ENCODE peak calls at places on chromosomes 6 and 20, in seven cellular contexts. One of them, this sample, is unnamed.

GRCh38 chr6:129844118-129844891 is 16.8 kb downstream of the TMEM244 start:
- DNase-seq in BE2C: no peak
- DNase-seq in stomach: no peak
- DNase-seq in keratinocyte: peak; percentile 52
- DNase-seq in mesenchymal stem cell: peak; percentile 66
- DNase-seq in left ventricle myocardium inferior: no peak
- DNase-seq in uterus: no peak
- DNase-seq in this sample: no peak

GRCh38 chr20:32792316-32792715 is 27.4 kb upstream of the MAPRE1 start:
- DNase-seq in BE2C: no peak
- DNase-seq in stomach: no peak
- DNase-seq in keratinocyte: no peak
- DNase-seq in mesenchymal stem cell: peak; percentile 10
- DNase-seq in left ventricle myocardium inferior: no peak
- DNase-seq in uterus: no peak
- DNase-seq in this sample: no peak

GRCh38 chr6:30450908-30451818 is 38.1 kb upstream of the HLA-E start:
- DNase-seq in BE2C: no peak
- DNase-seq in stomach: peak; percentile 35
- DNase-seq in keratinocyte: no peak
- DNase-seq in mesenchymal stem cell: peak; percentile 45
- DNase-seq in left ventricle myocardium inferior: peak; percentile 44
- DNase-seq in uterus: no peak
- DNase-seq in this sample: peak; percentile 65

GRCh38 chr6:14673201-14673600 is 555.6 kb downstream of the CD83 start:
- DNase-seq in BE2C: no peak
- DNase-seq in stomach: no peak
- DNase-seq in keratinocyte: no peak
- DNase-seq in mesenchymal stem cell: peak; percentile 68
- DNase-seq in left ventricle myocardium inferior: no peak
- DNase-seq in uterus: no peak
- DNase-seq in this sample: no peak

GRCh38 chr6:57063847-57064246 is 17.4 kb downstream of the KIAA1586 start:
- DNase-seq in BE2C: no peak
- DNase-seq in stomach: no peak
- DNase-seq in keratinocyte: no peak
- DNase-seq in mesenchymal stem cell: no peak
- DNase-seq in left ventricle myocardium inferior: no peak
- DNase-seq in uterus: no peak
- DNase-seq in this sample: no peak

GRCh38 chr20:56809668-56810067 is 180.6 kb downstream of the TFAP2C start:
- DNase-seq in BE2C: no peak
- DNase-seq in stomach: no peak
- DNase-seq in keratinocyte: no peak
- DNase-seq in mesenchymal stem cell: no peak
- DNase-seq in left ventricle myocardium inferior: no peak
- DNase-seq in uterus: no peak
- DNase-seq in this sample: no peak

GRCh38 chr6:111771629-111772028 is 101.6 kb downstream of the FYN start:
- DNase-seq in BE2C: no peak
- DNase-seq in stomach: no peak
- DNase-seq in keratinocyte: no peak
- DNase-seq in mesenchymal stem cell: no peak
- DNase-seq in left ventricle myocardium inferior: no peak
- DNase-seq in uterus: no peak
- DNase-seq in this sample: no peak

GRCh38 chr6:118280210-118280609 is 267.9 kb upstream of the PLN start:
- DNase-seq in BE2C: no peak
- DNase-seq in stomach: no peak
- DNase-seq in keratinocyte: no peak
- DNase-seq in mesenchymal stem cell: peak; percentile 35
- DNase-seq in left ventricle myocardium inferior: no peak
- DNase-seq in uterus: no peak
- DNase-seq in this sample: no peak

GRCh38 chr20:34410331-34410730 is 47.3 kb downstream of the ITCH start:
- DNase-seq in BE2C: no peak
- DNase-seq in stomach: no peak
- DNase-seq in keratinocyte: no peak
- DNase-seq in mesenchymal stem cell: no peak
- DNase-seq in left ventricle myocardium inferior: no peak
- DNase-seq in uterus: no peak
- DNase-seq in this sample: no peak

GRCh38 chr6:34536251-34536958 is 19.7 kb downstream of the SPDEF start:
- DNase-seq in BE2C: peak; percentile 28
- DNase-seq in stomach: peak; percentile 90
- DNase-seq in keratinocyte: no peak
- DNase-seq in mesenchymal stem cell: no peak
- DNase-seq in left ventricle myocardium inferior: no peak
- DNase-seq in uterus: no peak
- DNase-seq in this sample: peak; percentile 57

GRCh38 chr6:98648211-98648914 is 186.0 kb upstream of the POU3F2 start:
- DNase-seq in BE2C: no peak
- DNase-seq in stomach: no peak
- DNase-seq in keratinocyte: no peak
- DNase-seq in mesenchymal stem cell: no peak
- DNase-seq in left ventricle myocardium inferior: no peak
- DNase-seq in uterus: no peak
- DNase-seq in this sample: no peak

GRCh38 chr20:47127986-47128385 is 228.5 kb downstream of the ZMYND8 start:
- DNase-seq in BE2C: no peak
- DNase-seq in stomach: peak; percentile 43
- DNase-seq in keratinocyte: no peak
- DNase-seq in mesenchymal stem cell: no peak
- DNase-seq in left ventricle myocardium inferior: no peak
- DNase-seq in uterus: no peak
- DNase-seq in this sample: no peak

GRCh38 chr20:47126709-47127108 is 229.8 kb downstream of the ZMYND8 start:
- DNase-seq in BE2C: no peak
- DNase-seq in stomach: no peak
- DNase-seq in keratinocyte: no peak
- DNase-seq in mesenchymal stem cell: peak; percentile 27
- DNase-seq in left ventricle myocardium inferior: no peak
- DNase-seq in uterus: no peak
- DNase-seq in this sample: no peak

GRCh38 chr20:47124235-47124717 is 229.6 kb downstream of the EYA2 start:
- DNase-seq in BE2C: no peak
- DNase-seq in stomach: no peak
- DNase-seq in keratinocyte: peak; percentile 70
- DNase-seq in mesenchymal stem cell: no peak
- DNase-seq in left ventricle myocardium inferior: no peak
- DNase-seq in uterus: no peak
- DNase-seq in this sample: peak; percentile 50

GRCh38 chr20:47126374-47126705 is 230.2 kb downstream of the ZMYND8 start:
- DNase-seq in BE2C: no peak
- DNase-seq in stomach: no peak
- DNase-seq in keratinocyte: no peak
- DNase-seq in mesenchymal stem cell: peak; percentile 11
- DNase-seq in left ventricle myocardium inferior: no peak
- DNase-seq in uterus: no peak
- DNase-seq in this sample: no peak

DNA sequence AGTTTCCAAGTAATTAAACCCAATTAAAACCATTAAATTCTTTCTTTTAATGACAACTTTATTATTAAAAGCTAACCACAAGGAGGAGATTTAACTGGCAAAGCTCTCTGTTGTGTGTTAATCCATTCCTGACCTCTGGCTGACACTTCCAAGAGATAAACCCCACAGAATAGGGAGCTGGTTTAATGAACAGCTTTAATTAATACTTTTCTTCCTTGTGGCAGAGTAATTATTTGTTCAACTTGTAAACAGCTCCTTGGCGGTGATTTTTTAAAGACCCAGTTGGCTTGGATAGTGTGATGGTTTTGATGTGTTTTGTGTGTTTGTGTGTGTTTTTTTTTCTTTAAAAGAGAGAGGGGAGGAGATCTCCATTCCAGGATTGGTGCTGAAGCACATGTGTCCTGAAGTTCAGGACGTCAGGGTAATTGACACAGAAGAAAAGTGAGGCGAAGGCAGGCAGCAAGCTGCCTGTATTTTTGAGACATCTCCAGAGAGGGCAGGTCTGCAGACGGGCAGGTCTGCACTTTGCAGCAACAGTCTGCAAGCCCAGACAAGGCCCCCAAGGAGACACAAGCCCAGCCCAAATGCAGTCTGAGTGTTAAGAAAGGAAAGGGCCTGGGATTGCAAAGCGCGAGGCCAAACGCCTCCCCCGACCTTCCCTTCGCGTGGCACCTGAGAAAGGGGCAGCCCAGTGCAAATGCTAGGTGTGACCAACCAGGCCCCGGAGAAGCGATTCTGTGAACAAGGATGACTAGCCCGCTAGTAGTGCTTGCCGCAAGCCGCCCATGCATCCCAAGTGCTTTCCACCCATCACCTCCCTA is 230.7 kb downstream of the ZMYND8 start:
- DNase-seq in BE2C: no peak
- DNase-seq in stomach: no peak
- DNase-seq in keratinocyte: peak; percentile 85
- DNase-seq in mesenchymal stem cell: peak; percentile 24
- DNase-seq in left ventricle myocardium inferior: peak; percentile 18
- DNase-seq in uterus: peak; percentile 34
- DNase-seq in this sample: no peak
- H3K4me3 ChIP-seq in BE2C: no peak overlapping the region
- H3K4me3 ChIP-seq in stomach: no peak overlapping the region
- H3K4me3 ChIP-seq in keratinocyte: peak overlapping the region; percentile 57
- H3K4me3 ChIP-seq in mesenchymal stem cell: no peak overlapping the region
- H3K4me3 ChIP-seq in left ventricle myocardium inferior: no peak overlapping the region
- H3K4me3 ChIP-seq in uterus: no peak overlapping the region
- H3K4me3 ChIP-seq in this sample: no peak overlapping the region

DNA sequence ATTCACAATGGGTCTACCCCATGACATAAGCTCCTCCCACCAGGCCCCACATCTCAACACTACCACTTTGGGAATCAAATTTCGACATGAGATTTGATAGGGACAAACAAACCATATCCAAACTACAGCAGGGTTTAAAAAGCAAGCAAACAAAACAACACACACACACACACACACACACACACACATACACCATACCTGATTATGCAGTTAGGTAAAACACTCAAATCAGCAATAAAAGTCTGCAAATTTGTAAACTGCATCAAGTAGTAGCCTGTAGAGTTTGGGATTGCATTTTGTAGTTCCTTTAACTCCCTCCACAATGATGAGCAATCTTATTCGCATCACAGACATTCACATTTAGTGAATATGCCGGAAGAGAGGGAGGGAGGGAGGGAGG is 32.6 kb upstream of the TNFAIP3 start:
- DNase-seq in BE2C: no peak
- DNase-seq in stomach: no peak
- DNase-seq in keratinocyte: no peak
- DNase-seq in mesenchymal stem cell: no peak
- DNase-seq in left ventricle myocardium inferior: no peak
- DNase-seq in uterus: no peak
- DNase-seq in this sample: no peak
- H3K4me1 ChIP-seq in BE2C: no peaks in the 10 kb centered on the region
- H3K4me1 ChIP-seq in stomach: no peaks in the 10 kb centered on the region
- H3K4me1 ChIP-seq in keratinocyte: peaks cover 35% of the 10 kb centered on the region
- H3K4me1 ChIP-seq in mesenchymal stem cell: no peaks in the 10 kb centered on the region
- H3K4me1 ChIP-seq in left ventricle myocardium inferior: no peaks in the 10 kb centered on the region
- H3K4me1 ChIP-seq in uterus: no peaks in the 10 kb centered on the region
- H3K4me1 ChIP-seq in this sample: no peaks in the 10 kb centered on the region

DNA sequence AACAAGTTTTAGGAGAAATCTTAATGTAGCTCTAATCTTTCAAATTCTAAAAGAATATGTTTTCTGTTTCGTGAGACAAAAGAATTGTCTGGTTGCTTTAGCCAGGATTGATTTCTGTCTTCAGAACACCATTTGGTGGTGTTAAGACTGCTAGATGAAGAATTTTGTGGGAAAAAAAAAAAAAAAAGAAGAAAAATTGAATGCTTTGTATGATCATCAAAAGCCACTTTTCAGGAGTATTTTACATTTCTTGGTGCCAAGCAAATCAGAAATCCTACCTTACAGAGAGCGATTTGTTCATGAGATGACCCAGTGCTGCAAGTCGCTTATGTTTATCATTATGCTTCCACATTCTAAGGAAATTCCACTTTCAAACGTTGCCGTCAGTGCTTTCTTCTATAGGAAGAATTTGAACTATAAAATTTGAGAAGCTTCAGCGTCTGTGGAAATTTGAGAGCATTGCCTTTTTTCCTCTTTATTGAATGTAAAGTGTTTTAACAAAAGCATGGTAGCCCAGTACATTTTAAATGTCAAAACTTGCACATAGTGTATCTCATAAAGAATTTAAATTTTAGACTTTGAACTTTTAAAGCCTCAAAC is 228.7 kb downstream of the BCKDHB start:
- DNase-seq in BE2C: no peak
- DNase-seq in stomach: no peak
- DNase-seq in keratinocyte: no peak
- DNase-seq in mesenchymal stem cell: peak; percentile 45
- DNase-seq in left ventricle myocardium inferior: no peak
- DNase-seq in uterus: no peak
- DNase-seq in this sample: no peak
- H3K4me3 ChIP-seq in BE2C: peak overlapping the region; percentile 50
- H3K4me3 ChIP-seq in stomach: no peak overlapping the region
- H3K4me3 ChIP-seq in keratinocyte: no peak overlapping the region
- H3K4me3 ChIP-seq in mesenchymal stem cell: peak overlapping the region; percentile 49
- H3K4me3 ChIP-seq in left ventricle myocardium inferior: peak overlapping the region; percentile 45
- H3K4me3 ChIP-seq in uterus: peak overlapping the region; percentile 3
- H3K4me3 ChIP-seq in this sample: no peak overlapping the region

GRCh38 chr6:43376551-43376981 is 7.1 kb upstream of the ZNF318 start:
- DNase-seq in BE2C: no peak
- DNase-seq in stomach: no peak
- DNase-seq in keratinocyte: peak; percentile 56
- DNase-seq in mesenchymal stem cell: peak; percentile 50
- DNase-seq in left ventricle myocardium inferior: no peak
- DNase-seq in uterus: no peak
- DNase-seq in this sample: no peak

GRCh38 chr6:43378631-43379030 is 9.2 kb upstream of the ZNF318 start:
- DNase-seq in BE2C: no peak
- DNase-seq in stomach: no peak
- DNase-seq in keratinocyte: no peak
- DNase-seq in mesenchymal stem cell: no peak
- DNase-seq in left ventricle myocardium inferior: no peak
- DNase-seq in uterus: no peak
- DNase-seq in this sample: no peak

GRCh38 chr6:43375693-43376092 is 6.2 kb upstream of the ZNF318 start:
- DNase-seq in BE2C: no peak
- DNase-seq in stomach: no peak
- DNase-seq in keratinocyte: no peak
- DNase-seq in mesenchymal stem cell: no peak
- DNase-seq in left ventricle myocardium inferior: no peak
- DNase-seq in uterus: no peak
- DNase-seq in this sample: no peak

GRCh38 chr6:43373252-43373875 is 3.9 kb upstream of the ZNF318 start:
- DNase-seq in BE2C: no peak
- DNase-seq in stomach: no peak
- DNase-seq in keratinocyte: no peak
- DNase-seq in mesenchymal stem cell: no peak
- DNase-seq in left ventricle myocardium inferior: no peak
- DNase-seq in uterus: no peak
- DNase-seq in this sample: peak; percentile 64

GRCh38 chr6:43377710-43378229 is 8.3 kb upstream of the ZNF318 start:
- DNase-seq in BE2C: no peak
- DNase-seq in stomach: no peak
- DNase-seq in keratinocyte: no peak
- DNase-seq in mesenchymal stem cell: no peak
- DNase-seq in left ventricle myocardium inferior: no peak
- DNase-seq in uterus: no peak
- DNase-seq in this sample: no peak
- H3K4me1 ChIP-seq in BE2C: no peaks in the 10 kb centered on the region
- H3K4me1 ChIP-seq in stomach: no peaks in the 10 kb centered on the region
- H3K4me1 ChIP-seq in keratinocyte: peaks cover 12% of the 10 kb centered on the region
- H3K4me1 ChIP-seq in mesenchymal stem cell: peaks cover 4% of the 10 kb centered on the region
- H3K4me1 ChIP-seq in left ventricle myocardium inferior: no peaks in the 10 kb centered on the region
- H3K4me1 ChIP-seq in uterus: no peaks in the 10 kb centered on the region
- H3K4me1 ChIP-seq in this sample: peaks cover 22% of the 10 kb centered on the region

GRCh38 chr20:63342561-63343459 is 18.3 kb downstream of the CHRNA4 start:
- DNase-seq in BE2C: no peak
- DNase-seq in stomach: no peak
- DNase-seq in keratinocyte: no peak
- DNase-seq in mesenchymal stem cell: no peak
- DNase-seq in left ventricle myocardium inferior: no peak
- DNase-seq in uterus: no peak
- DNase-seq in this sample: no peak
- H3K4me3 ChIP-seq in BE2C: no peak overlapping the region
- H3K4me3 ChIP-seq in stomach: no peak overlapping the region
- H3K4me3 ChIP-seq in keratinocyte: no peak overlapping the region
- H3K4me3 ChIP-seq in mesenchymal stem cell: no peak overlapping the region
- H3K4me3 ChIP-seq in left ventricle myocardium inferior: no peak overlapping the region
- H3K4me3 ChIP-seq in uterus: no peak overlapping the region
- H3K4me3 ChIP-seq in this sample: no peak overlapping the region